ENCODE peak calls at places on chromosome 19, in four cellular contexts. K, O, R and J are unnamed samples.

GRCh38 chr19:13846533-13847032 is 30.4 kb upstream of the NANOS3 start:
- DNase-seq in K (peak; percentile 93), R (peak; percentile 88), O (peak; percentile 94), J (no peak)

GRCh38 chr19:48963371-48964204 is 1.5 kb upstream of the FTL start:
- DNase-seq in O (peak; percentile 44), R (peak; percentile 33), K (peak; percentile 91), J (no peak)

GRCh38 chr19:18274303-18274775 is at the start of gene IQCN:
- DNase-seq in R (no peak), K (peak; percentile 59), O (no peak), J (no peak)

GRCh38 chr19:927044-927706 is 1.3 kb downstream of the ARID3A start:
- DNase-seq in R (no peak), K (peak; percentile 81), O (no peak), J (no peak)

GRCh38 chr19:36213793-36214387 is 575 bp downstream of the ZNF565 start:
- DNase-seq in R (peak; percentile 14), O (peak; percentile 1), K (no peak), J (no peak)

GRCh38 chr19:36009220-36009619 is 607 bp upstream of the SYNE4 start:
- DNase-seq in O (peak; percentile 23), K (peak; percentile 90), R (no peak), J (no peak)

GRCh38 chr19:29714953-29715694 is at the start of gene C19orf12:
- DNase-seq in K (peak; percentile 73), O (peak; percentile 38), R (no peak), J (no peak)

GRCh38 chr19:872266-872951 is 12.9 kb downstream of the CFD start:
- DNase-seq in O (peak; percentile 75), R (no peak), K (peak; percentile 88), J (no peak)

GRCh38 chr19:55685776-55686175 is 10.8 kb downstream of the EPN1 start:
- DNase-seq in O (no peak), R (no peak), K (no peak), J (no peak)

GRCh38 chr19:41998246-41999020 is 4.4 kb upstream of the ATP1A3 start:
- DNase-seq in R (no peak), O (peak; percentile 21), K (peak; percentile 80), J (no peak)

GRCh38 chr19:32373614-32374295 is 28.3 kb downstream of the ZNF507 start:
- DNase-seq in K (peak; percentile 97), R (peak; percentile 15), O (no peak), J (peak; percentile 97)

GRCh38 chr19:2308114-2308556 is at the start of gene LINGO3:
- DNase-seq in K (peak; percentile 21), R (no peak), O (no peak), J (no peak)

GRCh38 chr19:47109541-47110375 is 3.8 kb downstream of the ZC3H4 start:
- DNase-seq in O (no peak), R (no peak), K (peak; percentile 70), J (peak; percentile 16)

GRCh38 chr19:31266731-31267130 is 82.5 kb downstream of the TSHZ3 start:
- DNase-seq in O (no peak), R (no peak), K (no peak), J (no peak)

GRCh38 chr19:48967346-48968178 is 2.5 kb downstream of the FTL start:
- DNase-seq in K (peak; percentile 86), O (no peak), R (no peak), J (no peak)

GRCh38 chr19:30884146-30884812 is 465.0 kb downstream of the TSHZ3 start:
- DNase-seq in O (no peak), R (no peak), K (no peak), J (no peak)

GRCh38 chr19:6802336-6803035 is 30.0 kb downstream of the VAV1 start:
- DNase-seq in R (no peak), K (no peak), O (peak; percentile 50), J (no peak)

GRCh38 chr19:41555752-41556151 is 20.2 kb upstream of the CEACAM21 start:
- DNase-seq in R (no peak), O (no peak), K (no peak), J (no peak)

GRCh38 chr19:40947573-40947972 is 43.5 kb upstream of the CYP2B6 start:
- DNase-seq in K (no peak), R (no peak), O (no peak), J (no peak)